ENCODE peak calls at places on chromosomes 4 and X, in nine cellular contexts. I is fibroblast of the aortic adventitia; M is upper lobe of left lung; V is hepatocyte; E is lung; S is KG1; K is activated T-helper 1 cell treated with anti-CD3 and anti-CD28 coated beads, Interleukin-12 subunit alpha, Interleukin-12 subunit beta, Interleukin-2, Interleukin-4 antibody, amounts not matched to agents 30 ng/mL and 10 ng/mL and 1 ng/mL, durations not matched to agents 14 hours and 24 hours and 36 hours; F is nucleus accumbens; Q is choroid plexus epithelial cell. U is an unnamed sample.

GRCh38 chr4:2083116-2083825 is 24.1 kb downstream of the NAT8L start:
- DNase-seq in M (peak), Q (no peak), E (no peak), V (no peak), I (no peak), F (no peak), K (no peak), S (no peak), U (no peak)

GRCh38 chr4:129926936-129927335 is 831.0 kb downstream of the C4orf33 start:
- DNase-seq in K (no peak), V (peak), F (no peak), M (no peak), Q (peak), I (no peak), S (no peak), E (no peak), U (no peak)

GRCh38 chrX:16754019-16754418 is 32.2 kb upstream of the TXLNG start:
- DNase-seq in E (no peak), K (no peak), S (no peak), F (no peak), Q (peak), M (no peak), V (no peak), I (no peak), U (no peak)

GRCh38 chr4:184459413-184459812 is 14.9 kb downstream of the IRF2 start:
- DNase-seq in F (no peak), M (no peak), K (no peak), V (no peak), I (no peak), E (no peak), Q (peak), S (no peak), U (no peak)

GRCh38 chr4:63906660-63907146 is 502.5 kb downstream of the TECRL start:
- DNase-seq in V (no peak), M (no peak), K (no peak), I (no peak), S (no peak), F (no peak), Q (no peak), E (no peak), U (no peak)

GRCh38 chrX:118062048-118062789 is 54.4 kb downstream of the KLHL13 start:
- DNase-seq in M (no peak), Q (no peak), F (no peak), S (no peak), K (no peak), I (no peak), E (no peak), V (no peak), U (no peak)

GRCh38 chr4:8524595-8525382 is 55.4 kb upstream of the GPR78 start:
- DNase-seq in E (no peak), M (no peak), F (no peak), I (no peak), Q (no peak), S (no peak), K (no peak), V (no peak), U (no peak)

GRCh38 chrX:13688772-13689518 is at the start of gene RAB9A:
- DNase-seq in F (peak), I (peak), S (peak), V (peak), M (peak), E (peak), K (peak), Q (peak), U (peak)

GRCh38 chr4:133929540-133929939 is 272.0 kb downstream of the PABPC4L start:
- DNase-seq in Q (peak), F (no peak), E (no peak), V (no peak), K (no peak), I (no peak), M (no peak), S (no peak), U (no peak)

GRCh38 chr4:176443117-176443516 is 123.4 kb downstream of the SPCS3 start:
- DNase-seq in K (no peak), Q (peak), V (no peak), I (peak), F (no peak), E (no peak), M (no peak), S (no peak), U (no peak)

GRCh38 chrX:53481093-53481492 is 46.9 kb upstream of the HSD17B10 start:
- DNase-seq in K (no peak), I (no peak), E (no peak), V (no peak), Q (no peak), M (no peak), F (no peak), S (no peak), U (no peak)

GRCh38 chrX:103685396-103685795 is 1.1 kb downstream of the MORF4L2 start:
- DNase-seq in Q (peak), V (peak), E (no peak), M (no peak), K (no peak), F (no peak), S (no peak), I (peak), U (no peak)

GRCh38 chr4:183632689-183633088 is 26.3 kb downstream of the RWDD4 start:
- DNase-seq in V (no peak), F (no peak), M (no peak), E (no peak), Q (no peak), K (no peak), I (no peak), S (no peak), U (no peak)

GRCh38 chrX:96979766-96980165 is 96.1 kb downstream of the RPA4 start:
- DNase-seq in K (no peak), V (no peak), F (no peak), Q (no peak), S (no peak), E (no peak), M (no peak), I (no peak), U (no peak)

GRCh38 chrX:26778320-26778888 is 562.4 kb downstream of the MAGEB5 start:
- DNase-seq in E (no peak), S (no peak), Q (no peak), K (no peak), V (no peak), F (no peak), I (no peak), M (no peak), U (no peak)

GRCh38 chr4:153084939-153085630 is 119.2 kb upstream of the TRIM2 start:
- DNase-seq in E (peak), S (no peak), Q (peak), F (peak), K (peak), V (peak), I (peak), M (peak), U (no peak)

GRCh38 chr4:47534772-47535171 is 49.7 kb downstream of the ATP10D start:
- DNase-seq in Q (no peak), E (no peak), V (no peak), F (no peak), I (no peak), M (no peak), S (no peak), K (no peak), U (no peak)

GRCh38 chrX:133405498-133406180 is 9.7 kb downstream of the GPC4 start:
- DNase-seq in V (no peak), E (no peak), F (no peak), M (no peak), K (no peak), I (no peak), S (no peak), Q (no peak), U (no peak)

GRCh38 chrX:45774961-45775360 is 574.3 kb upstream of the DIPK2B start:
- DNase-seq in E (no peak), I (peak), F (no peak), K (no peak), V (no peak), M (no peak), S (no peak), Q (peak), U (no peak)

GRCh38 chr4:169723207-169723606 is 34.5 kb downstream of the HPF1 start:
- DNase-seq in I (no peak), S (no peak), F (no peak), M (no peak), V (peak), K (no peak), Q (peak), E (no peak), U (no peak)

GRCh38 chrX:10110984-10111363 is 45.8 kb upstream of the CLCN4 start:
- DNase-seq in M (no peak), K (peak), E (no peak), I (no peak), F (no peak), S (no peak), V (no peak), Q (no peak), U (no peak)

GRCh38 chr4:179530953-179531352 is 2088.7 kb upstream of the AGA start:
- DNase-seq in I (no peak), K (no peak), F (no peak), S (no peak), V (no peak), E (no peak), Q (no peak), M (no peak), U (no peak)

GRCh38 chr4:157804986-157805385 is 367.8 kb downstream of the GASK1B start:
- DNase-seq in K (no peak), M (no peak), S (no peak), Q (peak), V (peak), I (no peak), E (no peak), F (no peak), U (peak)

GRCh38 chr4:74659576-74660411 is 134.5 kb downstream of the BTC start:
- DNase-seq in K (no peak), I (peak), M (peak), S (no peak), Q (peak), E (peak), F (no peak), V (peak), U (no peak)

GRCh38 chr4:52251864-52252263 is 200.8 kb downstream of the SPATA18 start:
- DNase-seq in Q (no peak), M (no peak), V (no peak), F (no peak), E (no peak), K (no peak), S (no peak), I (no peak), U (no peak)

GRCh38 chr4:153169811-153170210 is 34.4 kb upstream of the TRIM2 start:
- DNase-seq in V (no peak), Q (no peak), F (peak), K (no peak), M (no peak), I (no peak), E (no peak), S (no peak), U (no peak)

GRCh38 chr4:80268936-80269335 is 2.5 kb downstream of the FGF5 start:
- DNase-seq in K (no peak), Q (no peak), M (no peak), S (no peak), V (no peak), F (no peak), E (no peak), I (peak), U (no peak)

GRCh38 chrX:46665232-46666162 is 91.9 kb downstream of the CHST7 start:
- DNase-seq in M (no peak), S (no peak), K (no peak), I (no peak), E (no peak), Q (no peak), V (no peak), F (no peak), U (no peak)

GRCh38 chrX:43750248-43750676 is 94.2 kb downstream of the MAOA start:
- DNase-seq in E (peak), Q (peak), F (peak), V (peak), S (peak), K (peak), I (peak), M (peak), U (peak)

U was measured in LNCaP clone FGC.